ENCODE peak calls at places on chromosomes 4 and X, in nine cellular contexts. N is COR-L47; R is astrocyte of the spinal cord; W is fibroblast of pulmonary artery; A is CD4-positive, alpha-beta memory T cell; Y is HL-60; I is HT1080; Q is choroid plexus epithelial cell; F is H7. V is an unnamed sample.

GRCh38 chrX:18895157-18895952 is 88.6 kb downstream of the PHKA2 start:
- DNase-seq in N (no peak), R (no peak), W (peak), A (no peak), Y (no peak), I (no peak), Q (peak), F (peak), V (no peak)

GRCh38 chrX:39580043-39580442 is 517.7 kb downstream of the BCOR start:
- DNase-seq in N (no peak), R (no peak), W (no peak), A (no peak), Y (no peak), I (no peak), Q (no peak), F (no peak), V (no peak)

GRCh38 chrX:108036298-108036973 is 8.4 kb upstream of the VSIG1 start:
- DNase-seq in N (no peak), R (peak), W (peak), A (no peak), Y (no peak), I (peak), Q (peak), F (no peak), V (peak)

GRCh38 chr4:145735330-145735638 is 55.3 kb downstream of the C4orf51 start:
- DNase-seq in N (no peak), R (peak), W (peak), A (no peak), Y (no peak), I (peak), Q (peak), F (no peak), V (no peak)

GRCh38 chr4:168451331-168451730 is 29.0 kb downstream of the DDX60L start:
- DNase-seq in N (no peak), R (no peak), W (no peak), A (peak), Y (no peak), I (peak), Q (peak), F (no peak), V (no peak)

GRCh38 chr4:40255722-40256281 is 59.0 kb downstream of the RHOH start:
- DNase-seq in N (no peak), R (peak), W (peak), A (no peak), Y (no peak), I (peak), Q (peak), F (no peak), V (no peak)

GRCh38 chr4:3440979-3441500 is 728 bp upstream of the HGFAC start:
- DNase-seq in N (no peak), R (no peak), W (peak), A (no peak), Y (peak), I (peak), Q (peak), F (peak), V (no peak)

GRCh38 chrX:102516314-102516936 is at the start of gene TMSB15A:
- DNase-seq in N (peak), R (peak), W (peak), A (peak), Y (no peak), I (peak), Q (peak), F (peak), V (peak)

V was measured in NCI-H1930.